ENCODE peak calls at places on chromosomes 7 and 10, in seven cellular contexts. J is NT2/D1; B is Peyer's patch; S is right lobe of liver; M is A549; K is naive thymus-derived CD4-positive, alpha-beta T cell; D is stomach. Q is an unnamed sample.

GRCh38 chr7:128055668-128056067 is 24.4 kb upstream of the LRRC4 start:
- DNase-seq in J (no peak), B (no peak), S (no peak), M (no peak), K (no peak), D (no peak), Q (no peak)

GRCh38 chr10:110268442-110268841 is 36.3 kb downstream of the SMNDC1 start:
- DNase-seq in J (no peak), B (no peak), S (no peak), M (no peak), K (no peak), D (peak; percentile 54), Q (peak; percentile 26)

GRCh38 chr7:157795199-157795598 is 458.4 kb downstream of the DNAJB6 start:
- DNase-seq in J (no peak), B (no peak), S (no peak), M (no peak), K (no peak), D (no peak), Q (no peak)

GRCh38 chr10:95533590-95533989 is 27.6 kb downstream of the SORBS1 start:
- DNase-seq in J (no peak), B (no peak), S (no peak), M (no peak), K (no peak), D (no peak), Q (no peak)

GRCh38 chr10:32114500-32114899 is 58.3 kb upstream of the KIF5B start:
- DNase-seq in J (no peak), B (no peak), S (no peak), M (no peak), K (no peak), D (no peak), Q (no peak)

GRCh38 chr10:131201741-131202515 is 109.6 kb downstream of the TCERG1L start:
- DNase-seq in J (no peak), B (no peak), S (no peak), M (no peak), K (no peak), D (peak; percentile 17), Q (peak; percentile 3)

GRCh38 chr7:36814311-36814710 is 90.0 kb upstream of the AOAH start:
- DNase-seq in J (no peak), B (no peak), S (no peak), M (no peak), K (no peak), D (no peak), Q (no peak)

GRCh38 chr7:38207843-38208242 is 29.8 kb downstream of the STARD3NL start:
- DNase-seq in J (no peak), B (no peak), S (no peak), M (no peak), K (no peak), D (no peak), Q (no peak)

GRCh38 chr7:149625947-149626392 is 128.4 kb upstream of the ZNF746 start:
- DNase-seq in J (no peak), B (no peak), S (no peak), M (no peak), K (no peak), D (no peak), Q (no peak)
- H3K4me3 ChIP-seq in J (no peak overlapping the region), B (no peak overlapping the region), S (no peak overlapping the region), M (no peak overlapping the region), K (no peak overlapping the region), D (no peak overlapping the region), Q (no peak overlapping the region)

DNA sequence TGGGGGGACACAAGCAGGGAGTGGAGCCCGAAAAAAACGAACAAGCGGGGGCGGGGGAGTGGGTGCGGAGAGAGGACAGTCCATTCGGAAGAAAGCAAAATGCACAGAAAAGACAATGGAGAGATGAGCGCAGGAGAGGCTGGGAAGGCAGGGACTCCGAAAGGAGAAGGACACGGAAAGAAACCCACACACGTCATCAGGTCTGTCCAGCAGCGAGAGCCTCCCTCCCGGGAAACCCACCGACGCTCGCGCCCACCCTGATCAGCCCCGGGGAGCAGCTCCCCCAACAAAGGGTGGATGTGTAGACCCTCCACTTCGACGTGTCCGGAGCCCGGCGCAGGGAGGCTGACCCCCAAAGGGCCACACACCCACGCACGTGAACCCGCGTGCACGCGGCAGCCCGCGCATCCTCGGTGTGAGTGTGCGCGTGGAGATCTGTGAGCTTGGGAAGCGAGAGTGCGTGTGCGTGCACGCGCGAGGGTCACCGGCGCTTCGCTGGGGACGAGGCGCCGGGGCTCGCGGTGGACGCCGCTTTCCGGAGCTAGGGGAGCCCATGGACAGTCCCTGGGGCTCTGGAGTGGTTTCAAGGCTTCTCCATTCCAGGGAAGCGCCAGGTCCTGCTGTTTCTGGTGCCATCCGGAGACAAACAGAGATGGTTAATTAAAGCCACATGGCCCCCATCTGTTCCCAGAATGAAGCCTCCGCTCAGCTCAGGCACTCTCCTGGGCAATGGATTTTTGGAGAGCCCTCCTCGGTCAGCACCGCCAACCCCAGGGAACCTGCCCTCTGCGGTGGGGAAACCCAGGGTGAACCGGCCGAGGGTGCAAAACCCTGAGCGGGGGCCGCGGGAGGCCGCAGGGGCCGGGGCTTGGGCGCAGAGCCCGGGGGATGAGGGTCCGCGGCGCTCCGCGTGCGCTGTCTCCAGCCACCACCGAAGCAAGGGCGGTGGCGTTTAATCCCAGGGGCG is 919 bp downstream of the LAMB1 start:
- DNase-seq in J (no peak), B (no peak), S (peak; percentile 23), M (no peak), K (no peak), D (no peak), Q (no peak)
- H3K4me1 ChIP-seq in J (peaks cover 1% of the 10 kb centered on the region), B (no peaks in the 10 kb centered on the region), S (peaks cover 24% of the 10 kb centered on the region), M (peaks cover 67% of the 10 kb centered on the region), K (peaks cover 3% of the 10 kb centered on the region), D (peaks cover 61% of the 10 kb centered on the region), Q (peaks cover 27% of the 10 kb centered on the region)

GRCh38 chr7:50351267-50351666 is 46.8 kb downstream of the IKZF1 start:
- DNase-seq in J (no peak), B (no peak), S (no peak), M (no peak), K (peak; percentile 69), D (no peak), Q (no peak)
- H3K4me3 ChIP-seq in J (no peak overlapping the region), B (no peak overlapping the region), S (no peak overlapping the region), M (no peak overlapping the region), K (peak overlapping the region; percentile 46), D (no peak overlapping the region), Q (no peak overlapping the region)

DNA sequence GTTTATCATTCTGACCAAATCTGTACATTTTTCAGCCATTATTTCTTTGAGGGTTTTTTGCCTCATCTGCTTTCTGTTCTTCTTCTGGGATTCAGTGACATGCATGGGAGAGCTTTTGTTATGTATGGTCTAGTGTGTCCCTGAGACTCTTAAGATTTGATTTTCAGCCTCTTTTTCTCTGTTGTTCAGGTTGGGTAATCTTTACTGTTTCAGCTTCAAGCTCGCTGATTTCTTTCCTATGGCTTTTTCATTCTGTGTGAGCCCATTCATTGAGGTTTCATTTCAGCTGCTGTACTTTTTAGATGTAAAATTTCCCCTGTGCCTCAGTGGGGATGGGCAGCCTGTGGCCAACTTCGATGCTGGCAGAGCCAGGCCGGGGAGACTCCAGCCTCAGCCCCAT is 38.1 kb downstream of the FOXK1 start:
- DNase-seq in J (no peak), B (no peak), S (no peak), M (no peak), K (no peak), D (no peak), Q (no peak)
- H3K4me1 ChIP-seq in J (peaks cover 14% of the 10 kb centered on the region), B (no peaks in the 10 kb centered on the region), S (peaks cover 18% of the 10 kb centered on the region), M (peaks cover 19% of the 10 kb centered on the region), K (peaks cover 10% of the 10 kb centered on the region), D (peaks cover 59% of the 10 kb centered on the region), Q (peaks cover 33% of the 10 kb centered on the region)

GRCh38 chr10:19819419-19820033 is 3.3 kb downstream of the PLXDC2 start:
- DNase-seq in J (no peak), B (no peak), S (no peak), M (peak; percentile 20), K (no peak), D (no peak), Q (no peak)
- H3K4me3 ChIP-seq in J (no peak overlapping the region), B (no peak overlapping the region), S (no peak overlapping the region), M (no peak overlapping the region), K (no peak overlapping the region), D (no peak overlapping the region), Q (peak overlapping the region; percentile 87)

DNA sequence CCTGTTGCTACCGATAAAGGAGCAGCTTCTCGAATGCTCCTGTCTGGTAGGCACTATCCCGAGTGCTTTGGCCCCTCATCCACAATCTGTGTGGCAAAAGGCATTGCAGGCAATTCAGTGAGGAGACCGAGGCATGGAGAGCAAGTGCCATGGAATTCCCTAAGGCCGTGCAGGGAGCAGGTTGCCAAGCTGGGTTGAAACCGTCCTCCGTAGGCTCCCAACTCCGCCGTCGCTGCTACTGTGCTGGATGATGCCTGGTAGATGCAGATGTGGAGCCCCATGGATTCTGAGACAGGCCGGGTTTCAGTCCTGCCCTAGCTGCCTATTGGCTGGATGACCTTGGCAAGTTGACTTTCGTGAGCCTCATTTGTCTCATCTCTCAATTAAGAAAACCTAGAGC is 85.3 kb downstream of the EGFR start:
- DNase-seq in J (no peak), B (no peak), S (no peak), M (no peak), K (no peak), D (no peak), Q (no peak)
- H3K4me1 ChIP-seq in J (peaks cover 11% of the 10 kb centered on the region), B (no peaks in the 10 kb centered on the region), S (peaks cover 12% of the 10 kb centered on the region), M (peaks cover 65% of the 10 kb centered on the region), K (no peaks in the 10 kb centered on the region), D (peaks cover 74% of the 10 kb centered on the region), Q (peaks cover 46% of the 10 kb centered on the region)

GRCh38 chr10:103548006-103548405 is 54.5 kb downstream of the NEURL1 start:
- DNase-seq in J (no peak), B (no peak), S (no peak), M (no peak), K (no peak), D (no peak), Q (no peak)

GRCh38 chr10:103547391-103547946 is 54.0 kb downstream of the NEURL1 start:
- DNase-seq in J (no peak), B (no peak), S (no peak), M (no peak), K (no peak), D (peak; percentile 24), Q (no peak)

GRCh38 chr10:103548581-103549348 is 55.3 kb downstream of the NEURL1 start:
- DNase-seq in J (no peak), B (no peak), S (no peak), M (no peak), K (no peak), D (peak; percentile 44), Q (no peak)

GRCh38 chr10:103550229-103550628 is 56.7 kb downstream of the NEURL1 start:
- DNase-seq in J (no peak), B (no peak), S (no peak), M (no peak), K (no peak), D (no peak), Q (no peak)

GRCh38 chr10:103549349-103549685 is 55.8 kb downstream of the NEURL1 start:
- DNase-seq in J (no peak), B (no peak), S (no peak), M (no peak), K (no peak), D (no peak), Q (no peak)
- H3K4me3 ChIP-seq in J (no peak overlapping the region), B (no peak overlapping the region), S (no peak overlapping the region), M (no peak overlapping the region), K (no peak overlapping the region), D (no peak overlapping the region), Q (no peak overlapping the region)

GRCh38 chr7:71795373-71795772 is 616.8 kb downstream of the CALN1 start:
- DNase-seq in J (no peak), B (no peak), S (no peak), M (no peak), K (no peak), D (no peak), Q (no peak)
- H3K4me1 ChIP-seq in J (no peaks in the 10 kb centered on the region), B (no peaks in the 10 kb centered on the region), S (no peaks in the 10 kb centered on the region), M (no peaks in the 10 kb centered on the region), K (no peaks in the 10 kb centered on the region), D (no peaks in the 10 kb centered on the region), Q (no peaks in the 10 kb centered on the region)